ENCODE peak calls at places on chromosome 4, in five cellular contexts. Q is heart left ventricle; H is CD4-positive, alpha-beta T cell; B is retinal pigment epithelial cell; E is putamen. M is an unnamed sample.

GRCh38 chr4:13348216-13348615 is 135.9 kb downstream of the RAB28 start:
- DNase-seq in E (no peak), H (no peak), Q (no peak), B (no peak), M (no peak)

GRCh38 chr4:183876268-183876934 is 28.7 kb upstream of the STOX2 start:
- DNase-seq in H (no peak), Q (peak), B (peak), E (peak), M (no peak)

GRCh38 chr4:86981789-86982188 is 47.0 kb downstream of the AFF1 start:
- DNase-seq in H (no peak), E (no peak), Q (no peak), B (no peak), M (peak)

GRCh38 chr4:66893807-66894206 is 651.5 kb downstream of the CENPC start:
- DNase-seq in B (no peak), Q (no peak), H (no peak), E (no peak), M (no peak)

GRCh38 chr4:30950737-30951136 is 230.6 kb downstream of the PCDH7 start:
- DNase-seq in Q (no peak), B (no peak), H (no peak), E (no peak), M (no peak)

GRCh38 chr4:187158003-187158402 is 434.3 kb upstream of the FAT1 start:
- DNase-seq in Q (peak), E (no peak), H (no peak), B (no peak), M (no peak)

GRCh38 chr4:42649870-42650269 is 7.0 kb downstream of the ATP8A1 start:
- DNase-seq in B (no peak), Q (no peak), E (no peak), H (no peak), M (no peak)

GRCh38 chr4:141569141-141569540 is 67.2 kb upstream of the IL15 start:
- DNase-seq in H (no peak), B (no peak), Q (no peak), E (no peak), M (no peak)

GRCh38 chr4:48262926-48263325 is 6.7 kb downstream of the TEC start:
- DNase-seq in H (no peak), E (no peak), B (no peak), Q (no peak), M (no peak)

GRCh38 chr4:3801931-3802550 is 35.9 kb downstream of the ADRA2C start:
- DNase-seq in B (no peak), E (no peak), H (no peak), Q (peak), M (no peak)

GRCh38 chr4:8698341-8699062 is 105.9 kb downstream of the CPZ start:
- DNase-seq in Q (no peak), H (no peak), B (no peak), E (no peak), M (no peak)

GRCh38 chr4:74098628-74098995 is 383 bp downstream of the CXCL2 start:
- DNase-seq in Q (peak), E (no peak), H (no peak), B (no peak), M (no peak)

GRCh38 chr4:165060938-165061337 is 7.3 kb downstream of the TRIM75 start:
- DNase-seq in H (no peak), B (no peak), Q (no peak), E (no peak), M (no peak)

GRCh38 chr4:142944565-142944964 is 98.5 kb upstream of the INPP4B start:
- DNase-seq in Q (no peak), B (no peak), H (no peak), E (no peak), M (no peak)

GRCh38 chr4:69057620-69058409 is 38.5 kb upstream of the UGT2B7 start:
- DNase-seq in E (no peak), B (peak), Q (no peak), H (no peak), M (no peak)

GRCh38 chr4:149914521-149915115 is 99.0 kb upstream of the IQCM start:
- DNase-seq in Q (no peak), B (peak), H (no peak), E (no peak), M (no peak)